ENCODE peak calls at places on chromosome 4, in ten cellular contexts. One of them, this sample, is unnamed.

GRCh38 chr4:31045151-31045550 is 325.0 kb downstream of the PCDH7 start:
- DNase-seq in HFF-Myc: no peak
- DNase-seq in tibial artery: no peak
- DNase-seq in pancreas: no peak
- DNase-seq in A549: no peak
- DNase-seq in astrocyte of the spinal cord: no peak
- DNase-seq in ovary: no peak
- DNase-seq in neural progenitor cell: no peak
- DNase-seq in stomach: no peak
- DNase-seq in foreskin fibroblast: no peak
- DNase-seq in this sample: no peak

GRCh38 chr4:123455360-123455759 is 58.8 kb downstream of the SPRY1 start:
- DNase-seq in A549: no peak
- DNase-seq in astrocyte of the spinal cord: no peak
- DNase-seq in tibial artery: no peak
- DNase-seq in ovary: no peak
- DNase-seq in pancreas: no peak
- DNase-seq in neural progenitor cell: no peak
- DNase-seq in HFF-Myc: no peak
- DNase-seq in foreskin fibroblast: no peak
- DNase-seq in stomach: no peak
- DNase-seq in this sample: no peak

GRCh38 chr4:73899321-73899720 is 30.1 kb downstream of the CXCL1 start:
- DNase-seq in A549: no peak
- DNase-seq in stomach: no peak
- DNase-seq in neural progenitor cell: no peak
- DNase-seq in pancreas: no peak
- DNase-seq in ovary: no peak
- DNase-seq in HFF-Myc: no peak
- DNase-seq in astrocyte of the spinal cord: no peak
- DNase-seq in foreskin fibroblast: no peak
- DNase-seq in tibial artery: no peak
- DNase-seq in this sample: no peak

GRCh38 chr4:17398035-17398434 is 113.9 kb downstream of the QDPR start:
- DNase-seq in A549: no peak
- DNase-seq in stomach: no peak
- DNase-seq in HFF-Myc: no peak
- DNase-seq in ovary: no peak
- DNase-seq in pancreas: no peak
- DNase-seq in foreskin fibroblast: peak
- DNase-seq in neural progenitor cell: no peak
- DNase-seq in astrocyte of the spinal cord: no peak
- DNase-seq in tibial artery: no peak
- DNase-seq in this sample: no peak

GRCh38 chr4:105306158-105306781 is 159.6 kb downstream of the TET2 start:
- DNase-seq in pancreas: no peak
- DNase-seq in A549: no peak
- DNase-seq in ovary: no peak
- DNase-seq in neural progenitor cell: no peak
- DNase-seq in astrocyte of the spinal cord: no peak
- DNase-seq in foreskin fibroblast: no peak
- DNase-seq in tibial artery: no peak
- DNase-seq in stomach: no peak
- DNase-seq in HFF-Myc: no peak
- DNase-seq in this sample: peak

GRCh38 chr4:94826206-94826605 is 68.5 kb downstream of the BMPR1B start:
- DNase-seq in tibial artery: no peak
- DNase-seq in pancreas: no peak
- DNase-seq in ovary: no peak
- DNase-seq in HFF-Myc: no peak
- DNase-seq in A549: no peak
- DNase-seq in foreskin fibroblast: no peak
- DNase-seq in astrocyte of the spinal cord: no peak
- DNase-seq in stomach: no peak
- DNase-seq in neural progenitor cell: no peak
- DNase-seq in this sample: peak

GRCh38 chr4:73740353-73740778 is at the start of gene CXCL8:
- DNase-seq in foreskin fibroblast: peak
- DNase-seq in tibial artery: peak
- DNase-seq in astrocyte of the spinal cord: peak
- DNase-seq in stomach: peak
- DNase-seq in A549: peak
- DNase-seq in neural progenitor cell: no peak
- DNase-seq in ovary: peak
- DNase-seq in HFF-Myc: peak
- DNase-seq in pancreas: peak
- DNase-seq in this sample: peak

GRCh38 chr4:104983615-104984179 is 163.0 kb upstream of the TET2 start:
- DNase-seq in foreskin fibroblast: no peak
- DNase-seq in astrocyte of the spinal cord: no peak
- DNase-seq in HFF-Myc: no peak
- DNase-seq in pancreas: no peak
- DNase-seq in A549: no peak
- DNase-seq in ovary: no peak
- DNase-seq in neural progenitor cell: no peak
- DNase-seq in stomach: no peak
- DNase-seq in tibial artery: no peak
- DNase-seq in this sample: peak

GRCh38 chr4:185134176-185134869 is 8.7 kb upstream of the SLC25A4 start:
- DNase-seq in pancreas: no peak
- DNase-seq in neural progenitor cell: peak
- DNase-seq in astrocyte of the spinal cord: peak
- DNase-seq in stomach: no peak
- DNase-seq in ovary: no peak
- DNase-seq in tibial artery: no peak
- DNase-seq in HFF-Myc: no peak
- DNase-seq in foreskin fibroblast: peak
- DNase-seq in A549: peak
- DNase-seq in this sample: peak

GRCh38 chr4:118388621-118389020 is 35.8 kb upstream of the PRSS12 start:
- DNase-seq in HFF-Myc: no peak
- DNase-seq in astrocyte of the spinal cord: no peak
- DNase-seq in neural progenitor cell: peak
- DNase-seq in pancreas: no peak
- DNase-seq in A549: no peak
- DNase-seq in stomach: no peak
- DNase-seq in tibial artery: no peak
- DNase-seq in ovary: no peak
- DNase-seq in foreskin fibroblast: no peak
- DNase-seq in this sample: no peak

GRCh38 chr4:47704693-47705325 is 133.1 kb downstream of the CORIN start:
- DNase-seq in astrocyte of the spinal cord: peak
- DNase-seq in stomach: peak
- DNase-seq in tibial artery: no peak
- DNase-seq in foreskin fibroblast: peak
- DNase-seq in pancreas: peak
- DNase-seq in ovary: no peak
- DNase-seq in A549: no peak
- DNase-seq in HFF-Myc: no peak
- DNase-seq in neural progenitor cell: peak
- DNase-seq in this sample: peak

GRCh38 chr4:80097395-80098177 is 24.6 kb upstream of the ANTXR2 start:
- DNase-seq in stomach: no peak
- DNase-seq in HFF-Myc: peak
- DNase-seq in tibial artery: peak
- DNase-seq in A549: no peak
- DNase-seq in astrocyte of the spinal cord: peak
- DNase-seq in neural progenitor cell: no peak
- DNase-seq in ovary: no peak
- DNase-seq in foreskin fibroblast: peak
- DNase-seq in pancreas: no peak
- DNase-seq in this sample: no peak

DNA sequence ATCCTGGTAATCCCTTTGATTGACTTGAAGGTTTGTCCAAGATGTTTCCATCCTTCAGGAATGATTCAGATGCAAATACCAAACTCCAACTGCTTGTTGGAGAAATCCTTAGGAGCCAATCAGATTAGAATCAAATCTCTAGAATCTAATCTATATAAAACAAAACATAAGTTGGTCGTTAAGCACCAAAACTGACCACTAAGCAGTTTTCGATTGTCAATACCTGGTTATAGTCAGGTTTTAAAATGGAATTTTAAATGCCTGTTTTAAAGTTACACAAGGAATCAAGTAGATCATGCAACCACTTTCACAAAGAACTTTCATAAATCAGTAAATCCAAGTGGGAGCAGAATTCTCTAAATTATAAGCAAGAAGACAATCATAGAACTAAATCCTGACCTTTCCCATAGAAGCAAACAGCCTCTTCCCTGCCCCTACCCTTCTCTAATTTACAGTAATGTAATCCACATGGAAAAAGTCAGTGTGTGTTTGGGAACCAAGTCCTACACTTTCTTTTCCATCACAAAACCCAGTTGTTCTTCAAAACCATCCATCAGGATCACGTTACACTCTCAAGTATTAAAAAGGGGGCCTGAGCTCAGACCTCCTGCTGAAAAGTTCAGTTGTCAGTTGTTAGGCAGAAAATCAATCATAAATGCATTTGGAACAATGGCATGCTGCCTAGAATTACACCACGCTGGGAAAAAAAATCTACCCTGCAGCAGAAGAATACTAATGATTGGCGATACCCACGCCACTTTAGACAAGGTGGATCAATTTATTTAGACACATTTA is 236.3 kb downstream of the PARM1 start:
- DNase-seq in tibial artery: no peak
- DNase-seq in astrocyte of the spinal cord: no peak
- DNase-seq in foreskin fibroblast: no peak
- DNase-seq in HFF-Myc: no peak
- DNase-seq in ovary: no peak
- DNase-seq in pancreas: no peak
- DNase-seq in neural progenitor cell: no peak
- DNase-seq in A549: no peak
- DNase-seq in stomach: no peak
- DNase-seq in this sample: no peak
- TF ChIP-seq CTCF in tibial artery: no peak
- TF ChIP-seq CTCF in astrocyte of the spinal cord: no peak
- TF ChIP-seq CTCF in foreskin fibroblast: no peak
- TF ChIP-seq CTCF in HFF-Myc: no peak
- TF ChIP-seq CTCF in ovary: no peak
- TF ChIP-seq CTCF in pancreas: no peak
- TF ChIP-seq CTCF in neural progenitor cell: no peak
- TF ChIP-seq CTCF in A549: no peak
- TF ChIP-seq CTCF in stomach: no peak
- TF ChIP-seq CTCF in this sample: no peak

GRCh38 chr4:152936446-152937279 is 540 bp downstream of the FHDC1 start:
- DNase-seq in pancreas: peak
- DNase-seq in ovary: peak
- DNase-seq in neural progenitor cell: peak
- DNase-seq in HFF-Myc: no peak
- DNase-seq in tibial artery: no peak
- DNase-seq in A549: peak
- DNase-seq in foreskin fibroblast: peak
- DNase-seq in stomach: peak
- DNase-seq in astrocyte of the spinal cord: no peak
- DNase-seq in this sample: peak

GRCh38 chr4:152937280-152937534 is 1.1 kb downstream of the FHDC1 start:
- DNase-seq in pancreas: no peak
- DNase-seq in A549: no peak
- DNase-seq in foreskin fibroblast: no peak
- DNase-seq in astrocyte of the spinal cord: no peak
- DNase-seq in HFF-Myc: no peak
- DNase-seq in tibial artery: no peak
- DNase-seq in stomach: no peak
- DNase-seq in ovary: no peak
- DNase-seq in neural progenitor cell: no peak
- DNase-seq in this sample: no peak

GRCh38 chr4:152935661-152936445 is at the start of gene FHDC1:
- DNase-seq in A549: no peak
- DNase-seq in foreskin fibroblast: peak
- DNase-seq in astrocyte of the spinal cord: no peak
- DNase-seq in ovary: no peak
- DNase-seq in stomach: peak
- DNase-seq in tibial artery: no peak
- DNase-seq in HFF-Myc: no peak
- DNase-seq in pancreas: peak
- DNase-seq in neural progenitor cell: peak
- DNase-seq in this sample: peak

GRCh38 chr4:152937535-152938236 is 1.6 kb downstream of the FHDC1 start:
- DNase-seq in stomach: peak
- DNase-seq in foreskin fibroblast: peak
- DNase-seq in HFF-Myc: no peak
- DNase-seq in pancreas: peak
- DNase-seq in tibial artery: no peak
- DNase-seq in astrocyte of the spinal cord: peak
- DNase-seq in ovary: peak
- DNase-seq in neural progenitor cell: peak
- DNase-seq in A549: peak
- DNase-seq in this sample: peak

GRCh38 chr4:152935138-152935537 is 985 bp upstream of the FHDC1 start:
- DNase-seq in foreskin fibroblast: peak
- DNase-seq in tibial artery: no peak
- DNase-seq in HFF-Myc: no peak
- DNase-seq in A549: peak
- DNase-seq in neural progenitor cell: peak
- DNase-seq in pancreas: peak
- DNase-seq in ovary: no peak
- DNase-seq in astrocyte of the spinal cord: no peak
- DNase-seq in stomach: peak
- DNase-seq in this sample: peak
- H3K4me3 ChIP-seq in foreskin fibroblast: no peak
- H3K4me3 ChIP-seq in tibial artery: no peak
- H3K4me3 ChIP-seq in HFF-Myc: no peak
- H3K4me3 ChIP-seq in A549: peak
- H3K4me3 ChIP-seq in neural progenitor cell: peak
- H3K4me3 ChIP-seq in pancreas: peak
- H3K4me3 ChIP-seq in ovary: no peak
- H3K4me3 ChIP-seq in astrocyte of the spinal cord: no peak
- H3K4me3 ChIP-seq in stomach: peak
- H3K4me3 ChIP-seq in this sample: no peak

DNA sequence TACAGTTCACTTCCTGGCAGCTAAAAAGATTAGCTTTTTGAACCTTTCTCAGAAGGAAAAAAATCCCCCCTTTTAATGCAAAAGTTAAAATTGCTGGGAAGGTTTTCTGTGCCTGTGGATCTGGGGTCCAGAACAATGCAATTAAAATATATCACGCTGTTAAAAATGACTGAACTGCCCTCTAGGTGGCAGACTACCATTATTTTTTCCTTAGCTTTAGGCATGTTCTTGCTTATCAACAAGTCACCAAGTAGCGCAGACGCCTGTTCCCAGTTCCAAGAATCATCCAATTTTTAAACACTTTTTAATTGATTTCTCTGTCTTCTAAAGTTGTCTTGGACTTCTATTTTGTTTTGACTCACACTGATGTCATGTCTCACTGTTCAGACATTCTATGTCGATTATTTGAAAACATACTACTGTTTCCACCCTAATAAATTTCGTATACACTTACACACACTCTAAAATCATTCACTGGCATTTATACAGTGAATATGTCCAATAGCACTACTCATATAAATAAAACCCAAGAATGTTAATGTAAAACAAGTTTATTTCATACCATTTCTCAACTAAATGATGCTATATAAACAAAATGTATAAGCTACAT is 661.6 kb downstream of the RAPGEF2 start:
- DNase-seq in A549: peak
- DNase-seq in stomach: no peak
- DNase-seq in astrocyte of the spinal cord: peak
- DNase-seq in ovary: no peak
- DNase-seq in pancreas: peak
- DNase-seq in foreskin fibroblast: no peak
- DNase-seq in tibial artery: no peak
- DNase-seq in HFF-Myc: peak
- DNase-seq in neural progenitor cell: peak
- DNase-seq in this sample: peak
- TF ChIP-seq CTCF in A549: peak
- TF ChIP-seq CTCF in stomach: no peak
- TF ChIP-seq CTCF in astrocyte of the spinal cord: peak
- TF ChIP-seq CTCF in ovary: no peak
- TF ChIP-seq CTCF in pancreas: peak
- TF ChIP-seq CTCF in foreskin fibroblast: peak
- TF ChIP-seq CTCF in tibial artery: peak
- TF ChIP-seq CTCF in HFF-Myc: peak
- TF ChIP-seq CTCF in neural progenitor cell: peak
- TF ChIP-seq CTCF in this sample: peak

GRCh38 chr4:136438645-136439044 is 1093.6 kb downstream of the PCDH18 start:
- DNase-seq in stomach: no peak
- DNase-seq in pancreas: no peak
- DNase-seq in ovary: no peak
- DNase-seq in tibial artery: no peak
- DNase-seq in A549: no peak
- DNase-seq in astrocyte of the spinal cord: no peak
- DNase-seq in foreskin fibroblast: no peak
- DNase-seq in HFF-Myc: no peak
- DNase-seq in neural progenitor cell: no peak
- DNase-seq in this sample: no peak
- H3K4me3 ChIP-seq in stomach: no peak
- H3K4me3 ChIP-seq in pancreas: no peak
- H3K4me3 ChIP-seq in ovary: no peak
- H3K4me3 ChIP-seq in tibial artery: no peak
- H3K4me3 ChIP-seq in A549: no peak
- H3K4me3 ChIP-seq in astrocyte of the spinal cord: no peak
- H3K4me3 ChIP-seq in foreskin fibroblast: no peak
- H3K4me3 ChIP-seq in HFF-Myc: no peak
- H3K4me3 ChIP-seq in neural progenitor cell: no peak
- H3K4me3 ChIP-seq in this sample: no peak